ENCODE peak calls at places on chromosome 21, in ten cellular contexts. Q is ovary, K is Peyer's patch, W is GM12892, P is NB4, G is prostate gland, J is A549, N is heart left ventricle, H is HCT116, Y is transverse colon. D is an unnamed sample.

GRCh38 chr21:43866233-43866632 is 1.2 kb downstream of the AGPAT3 start:
- DNase-seq in Q (peak), K (no peak), W (peak), P (peak), G (peak), J (no peak), N (peak), H (no peak), Y (peak), D (peak)

GRCh38 chr21:18443686-18444085 is 40.1 kb upstream of the TMPRSS15 start:
- DNase-seq in Q (no peak), K (no peak), W (no peak), P (no peak), G (no peak), J (no peak), N (no peak), H (no peak), Y (no peak), D (no peak)

GRCh38 chr21:32716486-32716885 is 11.3 kb downstream of the SYNJ1 start:
- DNase-seq in Q (no peak), K (no peak), W (no peak), P (no peak), G (no peak), J (no peak), N (no peak), H (no peak), Y (no peak), D (no peak)

GRCh38 chr21:32337206-32337605 is 38.6 kb downstream of the MRAP start:
- DNase-seq in Q (no peak), K (no peak), W (no peak), P (no peak), G (no peak), J (no peak), N (no peak), H (no peak), Y (no peak), D (no peak)

GRCh38 chr21:17901458-17902092 is 82.4 kb upstream of the C21orf91 start:
- DNase-seq in Q (no peak), K (no peak), W (no peak), P (peak), G (no peak), J (no peak), N (no peak), H (no peak), Y (no peak), D (no peak)

GRCh38 chr21:31203371-31204054 is 140.5 kb downstream of the TIAM1 start:
- DNase-seq in Q (no peak), K (no peak), W (no peak), P (no peak), G (no peak), J (no peak), N (no peak), H (peak), Y (no peak), D (peak)

GRCh38 chr21:22855581-22855980 is 1857.4 kb downstream of the NCAM2 start:
- DNase-seq in Q (no peak), K (no peak), W (no peak), P (no peak), G (no peak), J (no peak), N (no peak), H (no peak), Y (no peak), D (no peak)

GRCh38 chr21:24897883-24898282 is 709.4 kb downstream of the MRPL39 start:
- DNase-seq in Q (no peak), K (no peak), W (no peak), P (no peak), G (no peak), J (no peak), N (no peak), H (no peak), Y (no peak), D (no peak)

GRCh38 chr21:34801519-34802132 is 132.8 kb downstream of the CLIC6 start:
- DNase-seq in Q (no peak), K (no peak), W (no peak), P (peak), G (no peak), J (peak), N (no peak), H (no peak), Y (no peak), D (no peak)

GRCh38 chr21:34129039-34129891 is 55.9 kb downstream of the MRPS6 start:
- DNase-seq in Q (peak), K (no peak), W (no peak), P (no peak), G (peak), J (no peak), N (peak), H (no peak), Y (peak), D (peak)

GRCh38 chr21:35412231-35412630 is 363.1 kb upstream of the RUNX1 start:
- DNase-seq in Q (no peak), K (no peak), W (no peak), P (no peak), G (no peak), J (no peak), N (no peak), H (no peak), Y (no peak), D (no peak)

GRCh38 chr21:31476551-31477120 is 132.6 kb upstream of the TIAM1 start:
- DNase-seq in Q (no peak), K (no peak), W (no peak), P (no peak), G (no peak), J (peak), N (no peak), H (no peak), Y (no peak), D (no peak)

GRCh38 chr21:27536319-27536718 is 569.4 kb upstream of the ADAMTS5 start:
- DNase-seq in Q (no peak), K (no peak), W (no peak), P (no peak), G (no peak), J (no peak), N (no peak), H (no peak), Y (no peak), D (no peak)

GRCh38 chr21:39523930-39524329 is 72.2 kb downstream of the SH3BGR start:
- DNase-seq in Q (no peak), K (no peak), W (no peak), P (no peak), G (no peak), J (no peak), N (no peak), H (no peak), Y (no peak), D (no peak)

GRCh38 chr21:14737922-14738321 is 191.8 kb upstream of the SAMSN1 start:
- DNase-seq in Q (no peak), K (no peak), W (no peak), P (peak), G (peak), J (peak), N (peak), H (peak), Y (peak), D (no peak)

GRCh38 chr21:41623945-41624344 is 116.0 kb upstream of the TMPRSS2 start:
- DNase-seq in Q (no peak), K (no peak), W (no peak), P (no peak), G (no peak), J (no peak), N (no peak), H (no peak), Y (no peak), D (no peak)

GRCh38 chr21:33695785-33696184 is 53.5 kb downstream of the ITSN1 start:
- DNase-seq in Q (no peak), K (no peak), W (no peak), P (no peak), G (no peak), J (no peak), N (no peak), H (no peak), Y (no peak), D (no peak)

GRCh38 chr21:42199488-42200463 is 19.2 kb upstream of the ABCG1 start:
- DNase-seq in Q (no peak), K (no peak), W (no peak), P (peak), G (peak), J (peak), N (no peak), H (no peak), Y (peak), D (no peak)

GRCh38 chr21:34558960-34559631 is 47.1 kb upstream of the KCNE1 start:
- DNase-seq in Q (no peak), K (no peak), W (no peak), P (no peak), G (no peak), J (no peak), N (no peak), H (no peak), Y (no peak), D (no peak)

GRCh38 chr21:18168108-18168507 is 76.5 kb upstream of the CHODL start:
- DNase-seq in Q (no peak), K (no peak), W (no peak), P (no peak), G (no peak), J (no peak), N (no peak), H (no peak), Y (no peak), D (no peak)

GRCh38 chr21:43861716-43862115 is 3.3 kb upstream of the AGPAT3 start:
- DNase-seq in Q (no peak), K (no peak), W (no peak), P (no peak), G (no peak), J (no peak), N (no peak), H (no peak), Y (no peak), D (no peak)

GRCh38 chr21:42455196-42455595 is 40.8 kb downstream of the RSPH1 start:
- DNase-seq in Q (no peak), K (peak), W (no peak), P (peak), G (no peak), J (no peak), N (no peak), H (no peak), Y (peak), D (no peak)

GRCh38 chr21:42390193-42390592 is 5.7 kb downstream of the TMPRSS3 start:
- DNase-seq in Q (no peak), K (no peak), W (no peak), P (no peak), G (no peak), J (no peak), N (no peak), H (no peak), Y (no peak), D (no peak)

GRCh38 chr21:42439284-42440186 is 35.8 kb downstream of the UBASH3A start:
- DNase-seq in Q (no peak), K (no peak), W (no peak), P (peak), G (no peak), J (no peak), N (no peak), H (no peak), Y (peak), D (no peak)

GRCh38 chr21:32256226-32256625 is 22.6 kb downstream of the MIS18A start:
- DNase-seq in Q (no peak), K (no peak), W (no peak), P (no peak), G (no peak), J (no peak), N (no peak), H (no peak), Y (no peak), D (no peak)

GRCh38 chr21:33461538-33462250 is 18.1 kb downstream of the TMEM50B start:
- DNase-seq in Q (no peak), K (no peak), W (no peak), P (no peak), G (no peak), J (no peak), N (no peak), H (no peak), Y (no peak), D (no peak)

GRCh38 chr21:39120876-39121599 is 62.2 kb downstream of the PSMG1 start:
- DNase-seq in Q (no peak), K (no peak), W (no peak), P (no peak), G (no peak), J (no peak), N (no peak), H (no peak), Y (no peak), D (no peak)

GRCh38 chr21:26167593-26167992 is 3.0 kb downstream of the APP start:
- DNase-seq in Q (no peak), K (no peak), W (no peak), P (no peak), G (no peak), J (no peak), N (no peak), H (no peak), Y (no peak), D (no peak)

GRCh38 chr21:26169611-26170470 is 729 bp downstream of the APP start:
- DNase-seq in Q (peak), K (peak), W (peak), P (no peak), G (peak), J (peak), N (peak), H (peak), Y (peak), D (peak)

GRCh38 chr21:26171310-26172100 is 935 bp upstream of the APP start:
- DNase-seq in Q (no peak), K (no peak), W (no peak), P (no peak), G (no peak), J (no peak), N (no peak), H (no peak), Y (no peak), D (no peak)

GRCh38 chr21:26170471-26171309 is at the start of gene APP:
- DNase-seq in Q (peak), K (peak), W (peak), P (peak), G (peak), J (peak), N (peak), H (peak), Y (peak), D (peak)

DNA sequence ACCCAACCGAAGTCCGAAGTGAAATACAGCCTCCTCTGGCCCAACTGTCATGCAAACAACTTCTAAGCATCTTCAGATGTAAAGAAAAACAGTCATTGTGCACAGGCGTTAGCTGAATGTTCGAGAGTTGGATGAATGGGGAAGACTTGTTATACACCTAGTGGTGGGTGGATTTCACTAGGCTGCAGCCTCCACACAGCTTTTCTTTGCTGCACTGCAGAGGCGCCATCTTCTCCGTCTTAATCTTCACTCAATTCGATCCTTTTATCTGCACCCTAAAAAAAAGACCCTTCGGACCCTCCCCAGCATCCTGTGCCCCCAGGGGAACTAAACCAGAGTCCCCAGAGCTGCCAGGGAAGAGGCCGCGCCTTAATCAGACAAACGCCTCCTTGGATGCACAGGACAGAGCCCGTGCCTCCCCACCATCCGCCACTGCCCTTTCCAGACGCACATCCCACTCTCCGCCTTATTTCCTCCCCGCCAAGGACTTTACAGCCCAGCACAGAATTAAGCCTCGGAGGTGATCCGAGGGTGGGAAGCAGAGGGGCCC is 1.4 kb downstream of the APP start:
- DNase-seq in Q (peak), K (no peak), W (peak), P (peak), G (peak), J (peak), N (peak), H (peak), Y (peak), D (peak)
- TF ChIP-seq POLR2A in Q (no peak), K (no peak), W (no peak), P (no peak), G (no peak), J (no peak), N (no peak), H (no peak), Y (no peak), D (no peak)

DNA sequence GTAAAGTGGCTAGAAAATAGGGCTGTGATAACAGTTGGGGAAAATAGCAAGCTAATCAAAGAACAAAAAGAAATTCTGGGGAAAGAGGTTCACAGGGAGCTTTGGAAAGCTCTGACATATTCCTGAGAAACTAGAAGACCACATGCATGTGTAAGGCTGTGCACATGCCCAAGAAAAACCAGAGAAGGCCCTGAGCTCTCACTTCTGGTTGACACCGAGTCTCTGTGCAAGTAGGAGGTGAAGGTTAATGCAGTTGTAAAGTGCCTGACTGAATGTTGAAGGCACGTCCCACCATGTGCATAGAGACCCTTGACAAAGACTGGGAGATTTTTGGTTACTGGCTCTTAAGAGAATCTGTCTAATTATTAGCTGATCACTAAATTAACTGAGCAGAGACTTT is 261.0 kb downstream of the DYRK1A start:
- DNase-seq in Q (no peak), K (no peak), W (no peak), P (no peak), G (no peak), J (no peak), N (no peak), H (no peak), Y (no peak), D (no peak)
- TF ChIP-seq POLR2A in Q (no peak), K (no peak), W (no peak), P (no peak), G (no peak), J (no peak), N (no peak), H (no peak), Y (no peak), D (no peak)

GRCh38 chr21:44933199-44933937 is 6.5 kb upstream of the SLX9 start:
- DNase-seq in Q (no peak), K (no peak), W (no peak), P (no peak), G (no peak), J (no peak), N (no peak), H (no peak), Y (no peak), D (no peak)

GRCh38 chr21:44932366-44933181 is 7.3 kb upstream of the SLX9 start:
- DNase-seq in Q (no peak), K (no peak), W (peak), P (peak), G (no peak), J (no peak), N (no peak), H (no peak), Y (peak), D (no peak)

GRCh38 chr21:44930543-44930981 is 9.3 kb upstream of the SLX9 start:
- DNase-seq in Q (no peak), K (no peak), W (no peak), P (peak), G (no peak), J (no peak), N (no peak), H (no peak), Y (peak), D (peak)

GRCh38 chr21:44931137-44931500 is 8.7 kb upstream of the SLX9 start:
- DNase-seq in Q (no peak), K (no peak), W (no peak), P (peak), G (no peak), J (no peak), N (no peak), H (no peak), Y (peak), D (peak)

GRCh38 chr21:44931501-44932365 is 8.1 kb upstream of the SLX9 start:
- DNase-seq in Q (no peak), K (no peak), W (no peak), P (no peak), G (no peak), J (no peak), N (no peak), H (no peak), Y (no peak), D (no peak)
- TF ChIP-seq POLR2A in Q (no peak), K (no peak), W (no peak), P (no peak), G (no peak), J (no peak), N (no peak), H (no peak), Y (no peak), D (no peak)

DNA sequence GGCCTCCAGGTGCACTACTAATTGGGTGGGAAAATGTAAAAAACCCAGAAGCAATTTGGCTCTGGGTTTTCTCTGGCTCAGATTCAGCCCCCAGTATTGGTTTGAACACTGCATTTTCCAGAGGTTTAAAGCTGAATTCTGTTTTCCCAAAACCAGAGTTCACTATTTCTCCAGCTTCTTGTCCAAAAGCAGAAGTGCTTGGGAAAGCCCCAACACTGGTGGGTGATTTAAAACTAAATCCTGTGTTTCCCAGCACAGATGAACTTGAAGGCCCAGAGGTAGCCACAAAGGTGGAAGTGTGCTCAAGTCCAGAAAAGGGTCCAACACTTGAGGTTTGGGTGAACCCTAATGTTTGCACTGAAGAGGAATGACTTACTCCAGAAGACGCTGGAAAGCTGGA is 689 bp downstream of the MCM3AP start:
- DNase-seq in Q (no peak), K (no peak), W (no peak), P (no peak), G (no peak), J (no peak), N (no peak), H (no peak), Y (no peak), D (no peak)
- TF ChIP-seq POLR2A in Q (no peak), K (no peak), W (no peak), P (no peak), G (no peak), J (no peak), N (no peak), H (no peak), Y (no peak), D (no peak)

D was measured in H54.